ENCODE peak calls at places on chromosomes 6 and 20, in eight cellular contexts. F is HS-5, P is HFFc6, A is midbrain, V is non-pigmented ciliary epithelial cell, H is activated gamma-delta T cell treated with Interleukin-2 at 50 U/mL for 16 hours, J is K562, U is Ammon's horn. K is an unnamed sample.

GRCh38 chr20:57390604-57391438 is at the start of gene RBM38:
- DNase-seq in F (no peak), P (no peak), A (peak; percentile 78), V (no peak), H (peak; percentile 65), J (peak; percentile 89), U (peak; percentile 75), K (peak; percentile 81)

GRCh38 chr6:27263886-27264285 is 16.4 kb downstream of the PRSS16 start:
- DNase-seq in F (no peak), P (no peak), A (no peak), V (no peak), H (no peak), J (no peak), U (no peak), K (no peak)

GRCh38 chr6:123913858-123914257 is 110.2 kb downstream of the NKAIN2 start:
- DNase-seq in F (no peak), P (no peak), A (no peak), V (no peak), H (no peak), J (no peak), U (no peak), K (no peak)

GRCh38 chr6:109379706-109380105 is 2.6 kb downstream of the CD164 start:
- DNase-seq in F (no peak), P (peak; percentile 75), A (no peak), V (no peak), H (no peak), J (no peak), U (no peak), K (no peak)

GRCh38 chr6:141110486-141110885 is 1022.2 kb upstream of the GJE1 start:
- DNase-seq in F (no peak), P (peak; percentile 50), A (no peak), V (no peak), H (no peak), J (no peak), U (peak; percentile 3), K (no peak)

GRCh38 chr20:59749293-59749680 is 144.9 kb downstream of the PHACTR3 start:
- DNase-seq in F (peak; percentile 58), P (peak; percentile 51), A (peak; percentile 31), V (peak; percentile 6), H (no peak), J (no peak), U (peak; percentile 48), K (no peak)

GRCh38 chr20:33679758-33680485 is 5.7 kb upstream of the NECAB3 start:
- DNase-seq in F (no peak), P (no peak), A (no peak), V (no peak), H (peak; percentile 66), J (no peak), U (no peak), K (no peak)

GRCh38 chr20:52201395-52201794 is 9.8 kb upstream of the ZFP64 start:
- DNase-seq in F (no peak), P (no peak), A (no peak), V (no peak), H (no peak), J (no peak), U (no peak), K (no peak)

GRCh38 chr6:41705996-41706835 is 29.2 kb downstream of the TFEB start:
- DNase-seq in F (no peak), P (peak; percentile 70), A (peak; percentile 86), V (no peak), H (peak; percentile 24), J (peak; percentile 93), U (peak; percentile 93), K (peak; percentile 84)

GRCh38 chr6:10585232-10585887 is 64.2 kb downstream of the GCNT2 start:
- DNase-seq in F (no peak), P (no peak), A (no peak), V (no peak), H (no peak), J (no peak), U (no peak), K (peak; percentile 97)

GRCh38 chr6:67722861-67723261 is 912.2 kb upstream of the ADGRB3 start:
- DNase-seq in F (no peak), P (no peak), A (no peak), V (no peak), H (no peak), J (no peak), U (no peak), K (no peak)

K was measured in GM23338.